ENCODE peak calls at places on chromosomes 2 and 18, in ten cellular contexts. F is T-helper 9 cell, I is endodermal cell, B is RWPE1, X is Right ventricle myocardium superior, U is foreskin melanocyte, L is NCI-H460, S is GM03348, D is NAMALWA, N is EH. Z is an unnamed sample.

GRCh38 chr2:9163306-9164111 is 43.1 kb upstream of the ASAP2 start:
- DNase-seq in F (no peak), I (no peak), B (peak), X (no peak), U (no peak), L (no peak), S (peak), D (no peak), N (peak), Z (no peak)

GRCh38 chr2:240432430-240432819 is 3.0 kb upstream of the GPC1 start:
- DNase-seq in F (no peak), I (peak), B (no peak), X (peak), U (no peak), L (no peak), S (no peak), D (no peak), N (no peak), Z (no peak)

GRCh38 chr2:178836807-178837206 is 29.6 kb upstream of the TTN start:
- DNase-seq in F (no peak), I (peak), B (no peak), X (no peak), U (no peak), L (no peak), S (no peak), D (no peak), N (no peak), Z (no peak)

GRCh38 chr18:42706029-42706608 is 409.4 kb downstream of the RIT2 start:
- DNase-seq in F (no peak), I (no peak), B (no peak), X (no peak), U (no peak), L (no peak), S (no peak), D (no peak), N (no peak), Z (no peak)

GRCh38 chr18:39167990-39168389 is 1602.4 kb upstream of the CELF4 start:
- DNase-seq in F (no peak), I (peak), B (no peak), X (no peak), U (no peak), L (no peak), S (no peak), D (no peak), N (no peak), Z (no peak)

GRCh38 chr2:239943991-239944441 is 81.1 kb downstream of the NDUFA10 start:
- DNase-seq in F (no peak), I (no peak), B (no peak), X (peak), U (no peak), L (no peak), S (no peak), D (no peak), N (no peak), Z (no peak)

GRCh38 chr2:197711576-197711975 is 6.4 kb downstream of the MARS2 start:
- DNase-seq in F (no peak), I (no peak), B (no peak), X (no peak), U (no peak), L (no peak), S (no peak), D (no peak), N (peak), Z (no peak)

GRCh38 chr18:62585274-62586147 is 62.7 kb downstream of the ZCCHC2 start:
- DNase-seq in F (no peak), I (no peak), B (no peak), X (no peak), U (no peak), L (no peak), S (no peak), D (no peak), N (no peak), Z (no peak)

GRCh38 chr2:238921259-238921658 is 73.4 kb downstream of the TWIST2 start:
- DNase-seq in F (no peak), I (no peak), B (no peak), X (no peak), U (no peak), L (no peak), S (no peak), D (no peak), N (no peak), Z (no peak)

GRCh38 chr2:55223958-55224760 is 7.9 kb downstream of the CLHC1 start:
- DNase-seq in F (no peak), I (peak), B (no peak), X (no peak), U (no peak), L (no peak), S (no peak), D (no peak), N (no peak), Z (no peak)

GRCh38 chr2:55511508-55512124 is 7.9 kb upstream of the CFAP36 start:
- DNase-seq in F (no peak), I (peak), B (peak), X (no peak), U (peak), L (peak), S (peak), D (no peak), N (peak), Z (no peak)

GRCh38 chr2:23351388-23352141 is 33.4 kb upstream of the KLHL29 start:
- DNase-seq in F (no peak), I (peak), B (peak), X (peak), U (peak), L (peak), S (peak), D (peak), N (peak), Z (no peak)

GRCh38 chr2:127200962-127201361 is 19.1 kb downstream of the CYP27C1 start:
- DNase-seq in F (no peak), I (no peak), B (no peak), X (no peak), U (no peak), L (no peak), S (no peak), D (no peak), N (no peak), Z (no peak)

GRCh38 chr18:37578886-37579513 is 13.4 kb upstream of the CELF4 start:
- DNase-seq in F (no peak), I (peak), B (no peak), X (no peak), U (peak), L (peak), S (peak), D (peak), N (peak), Z (no peak)

GRCh38 chr2:108983610-108984009 is 5.4 kb downstream of the EDAR start:
- DNase-seq in F (no peak), I (no peak), B (no peak), X (no peak), U (no peak), L (no peak), S (no peak), D (no peak), N (no peak), Z (no peak)

GRCh38 chr2:105573910-105574655 is 170.6 kb upstream of the NCK2 start:
- DNase-seq in F (no peak), I (no peak), B (no peak), X (no peak), U (no peak), L (no peak), S (no peak), D (no peak), N (no peak), Z (no peak)

GRCh38 chr2:129748250-129748649 is 231.2 kb upstream of the RAB6C start:
- DNase-seq in F (no peak), I (no peak), B (no peak), X (no peak), U (no peak), L (no peak), S (no peak), D (no peak), N (no peak), Z (no peak)

GRCh38 chr2:187075106-187076070 is 226.4 kb upstream of the ZSWIM2 start:
- DNase-seq in F (no peak), I (no peak), B (no peak), X (peak), U (no peak), L (no peak), S (no peak), D (no peak), N (peak), Z (no peak)

GRCh38 chr2:122340246-122340645 is 584.8 kb downstream of the TSN start:
- DNase-seq in F (no peak), I (no peak), B (no peak), X (no peak), U (no peak), L (no peak), S (no peak), D (no peak), N (no peak), Z (no peak)

GRCh38 chr18:12314586-12315305 is 6.7 kb downstream of the TUBB6 start:
- DNase-seq in F (no peak), I (no peak), B (no peak), X (no peak), U (no peak), L (no peak), S (no peak), D (peak), N (no peak), Z (no peak)

GRCh38 chr2:121748202-121748601 is 7.2 kb upstream of the TSN start:
- DNase-seq in F (no peak), I (peak), B (no peak), X (no peak), U (no peak), L (no peak), S (peak), D (peak), N (peak), Z (no peak)

GRCh38 chr2:74374509-74375205 is 5.5 kb downstream of the DCTN1 start:
- DNase-seq in F (no peak), I (peak), B (peak), X (peak), U (no peak), L (no peak), S (peak), D (peak), N (peak), Z (no peak)

GRCh38 chr2:234178309-234179030 is 128.0 kb downstream of the SPP2 start:
- DNase-seq in F (no peak), I (peak), B (no peak), X (no peak), U (no peak), L (peak), S (no peak), D (no peak), N (peak), Z (no peak)

GRCh38 chr18:34003687-34004086 is 221.0 kb downstream of the NOL4 start:
- DNase-seq in F (no peak), I (peak), B (no peak), X (no peak), U (no peak), L (no peak), S (no peak), D (no peak), N (no peak), Z (no peak)